ENCODE peak calls at places on chromosome 22, in four cellular contexts. A is M059J, Y is frontal cortex, U is activated T-cell treated with anti-CD3 and anti-CD28 coated beads for 1 hour. Q is an unnamed sample.

GRCh38 chr22:23066200-23067022 is 3.9 kb upstream of the GNAZ start:
- DNase-seq in A (no peak), Y (no peak), U (no peak), Q (no peak)

GRCh38 chr22:42819412-42820069 is 37.5 kb downstream of the ARFGAP3 start:
- DNase-seq in A (no peak), Y (no peak), U (no peak), Q (no peak)

GRCh38 chr22:32270641-32271369 is 15.7 kb upstream of the SLC5A4 start:
- DNase-seq in A (no peak), Y (no peak), U (no peak), Q (no peak)

GRCh38 chr22:35326854-35327562 is 27.3 kb downstream of the TOM1 start:
- DNase-seq in A (no peak), Y (no peak), U (no peak), Q (no peak)

GRCh38 chr22:43015677-43016042 is 711 bp upstream of the PACSIN2 start:
- DNase-seq in A (no peak), Y (no peak), U (no peak), Q (no peak)

GRCh38 chr22:20437253-20438065 is at the start of gene SCARF2:
- DNase-seq in A (peak), Y (peak), U (no peak), Q (no peak)

GRCh38 chr22:45638834-45639746 is 32.5 kb upstream of the ATXN10 start:
- DNase-seq in A (peak), Y (no peak), U (no peak), Q (peak)

GRCh38 chr22:37340331-37341262 is 58.3 kb downstream of the CYTH4 start:
- DNase-seq in A (no peak), Y (peak), U (no peak), Q (peak)

GRCh38 chr22:46145361-46145851 is 4.9 kb upstream of the PPARA start:
- DNase-seq in A (no peak), Y (no peak), U (no peak), Q (no peak)

GRCh38 chr22:49281467-49282340 is 546.0 kb downstream of the BRD1 start:
- DNase-seq in A (peak), Y (no peak), U (no peak), Q (no peak)

GRCh38 chr22:50192056-50192824 is 6.5 kb downstream of the TRABD start:
- DNase-seq in A (peak), Y (no peak), U (no peak), Q (no peak)

Q was measured in ELF-1.